ENCODE peak calls at places on chromosome 14, in nine cellular contexts. W, U, Y, E, O, P, D, V and X are unnamed samples.

GRCh38 chr14:99807413-99808132 is 14.4 kb downstream of the EML1 start:
- DNase-seq in P (peak), V (no peak), O (no peak), Y (no peak), E (peak), D (no peak), W (peak), U (peak), X (peak)

GRCh38 chr14:61334197-61334701 is 12.9 kb downstream of the PRKCH start:
- DNase-seq in Y (no peak), O (no peak), E (peak), V (no peak), P (no peak), D (no peak), W (no peak), U (no peak), X (peak)

GRCh38 chr14:24513009-24513408 is 4.9 kb upstream of the CMA1 start:
- DNase-seq in P (no peak), O (no peak), W (no peak), V (no peak), Y (no peak), U (no peak), E (peak), D (no peak), X (peak)

GRCh38 chr14:33916663-33917565 is 34.0 kb downstream of the EGLN3 start:
- DNase-seq in Y (no peak), U (peak), W (no peak), P (peak), V (no peak), D (no peak), O (no peak), E (no peak), X (no peak)

GRCh38 chr14:85317491-85318021 is 212.4 kb upstream of the FLRT2 start:
- DNase-seq in E (no peak), P (no peak), O (no peak), W (peak), Y (no peak), V (no peak), U (peak), D (no peak), X (no peak)

GRCh38 chr14:93132472-93133065 is 16.8 kb upstream of the ITPK1 start:
- DNase-seq in D (no peak), U (peak), P (peak), Y (peak), E (peak), V (no peak), W (peak), O (no peak), X (peak)

GRCh38 chr14:73723799-73724621 is 9.8 kb upstream of the PNMA1 start:
- DNase-seq in V (peak), Y (peak), P (peak), W (peak), O (peak), U (peak), E (peak), D (peak), X (peak)

GRCh38 chr14:92058006-92058917 is 18.4 kb upstream of the TRIP11 start:
- DNase-seq in E (no peak), Y (no peak), V (no peak), U (no peak), D (no peak), W (no peak), P (no peak), O (no peak), X (no peak)

GRCh38 chr14:56374421-56374820 is 205.2 kb upstream of the TMEM260 start:
- DNase-seq in W (no peak), E (no peak), U (no peak), O (no peak), V (no peak), P (no peak), D (no peak), Y (no peak), X (no peak)

GRCh38 chr14:40240456-40240855 is 808.2 kb upstream of the FBXO33 start:
- DNase-seq in U (peak), D (no peak), Y (no peak), E (no peak), V (no peak), W (no peak), P (no peak), O (no peak), X (no peak)

GRCh38 chr14:101350710-101351109 is 210.6 kb upstream of the DIO3 start:
- DNase-seq in U (no peak), W (no peak), D (no peak), E (no peak), O (no peak), P (no peak), V (no peak), Y (no peak), X (peak)

GRCh38 chr14:50530358-50530757 is 2.0 kb downstream of the MAP4K5 start:
- DNase-seq in V (no peak), O (no peak), E (no peak), U (peak), W (peak), Y (no peak), D (no peak), P (no peak), X (no peak)

GRCh38 chr14:59311723-59312122 is 123.3 kb downstream of the DAAM1 start:
- DNase-seq in P (no peak), W (no peak), O (no peak), U (no peak), Y (no peak), D (no peak), E (no peak), V (no peak), X (no peak)

GRCh38 chr14:59317346-59317745 is 128.9 kb downstream of the DAAM1 start:
- DNase-seq in P (no peak), W (no peak), V (no peak), O (no peak), U (no peak), D (no peak), Y (no peak), E (no peak), X (no peak)

GRCh38 chr14:59314953-59315599 is 126.6 kb downstream of the DAAM1 start:
- DNase-seq in W (no peak), P (no peak), V (no peak), E (no peak), U (no peak), Y (no peak), D (no peak), O (no peak), X (no peak)

GRCh38 chr14:59313063-59314018 is 124.9 kb downstream of the DAAM1 start:
- DNase-seq in W (no peak), E (no peak), O (no peak), Y (no peak), D (no peak), U (no peak), P (no peak), V (no peak), X (no peak)

DNA sequence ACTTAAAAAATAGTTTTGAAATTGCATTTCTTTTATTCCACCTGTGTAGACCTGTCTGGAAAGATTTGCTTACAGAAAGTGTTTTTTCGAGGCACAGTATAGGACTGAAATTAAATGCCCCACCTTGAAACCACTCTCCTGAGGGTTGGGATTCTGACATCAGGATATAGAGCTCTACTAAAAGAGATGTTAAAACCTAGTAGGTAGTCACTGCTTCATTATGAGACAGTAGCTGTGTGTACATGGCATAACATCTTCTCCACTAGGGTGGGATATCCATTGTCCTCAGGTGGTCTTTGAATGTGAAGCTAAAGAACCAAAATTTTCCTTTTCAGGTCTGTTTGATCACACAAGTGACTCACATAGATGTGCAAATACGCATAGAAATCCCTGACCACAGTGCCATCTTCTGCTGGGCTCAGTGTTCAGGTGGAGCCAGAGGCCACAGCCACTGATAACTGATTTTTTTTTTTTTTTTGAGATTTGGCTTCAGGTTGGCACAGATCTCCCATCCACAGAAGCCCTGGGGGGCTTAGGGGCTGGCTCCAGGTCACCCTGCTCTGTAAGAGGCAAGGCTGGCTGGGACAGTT is 125.6 kb downstream of the DAAM1 start:
- DNase-seq in P (peak), Y (no peak), U (peak), D (no peak), E (no peak), O (no peak), V (no peak), W (no peak), X (no peak)
- TF ChIP-seq CTCF in P (peak), Y (no peak), U (peak), D (no peak), E (no peak), O (no peak), V (no peak), W (no peak), X (no peak)

GRCh38 chr14:37340353-37340752 is 142.6 kb downstream of the MIPOL1 start:
- DNase-seq in D (no peak), O (no peak), W (no peak), V (no peak), Y (no peak), U (peak), E (no peak), P (peak), X (peak)
- TF ChIP-seq CTCF in D (no peak), O (no peak), W (no peak), V (no peak), Y (peak), U (peak), E (peak), P (no peak), X (peak)

DNA sequence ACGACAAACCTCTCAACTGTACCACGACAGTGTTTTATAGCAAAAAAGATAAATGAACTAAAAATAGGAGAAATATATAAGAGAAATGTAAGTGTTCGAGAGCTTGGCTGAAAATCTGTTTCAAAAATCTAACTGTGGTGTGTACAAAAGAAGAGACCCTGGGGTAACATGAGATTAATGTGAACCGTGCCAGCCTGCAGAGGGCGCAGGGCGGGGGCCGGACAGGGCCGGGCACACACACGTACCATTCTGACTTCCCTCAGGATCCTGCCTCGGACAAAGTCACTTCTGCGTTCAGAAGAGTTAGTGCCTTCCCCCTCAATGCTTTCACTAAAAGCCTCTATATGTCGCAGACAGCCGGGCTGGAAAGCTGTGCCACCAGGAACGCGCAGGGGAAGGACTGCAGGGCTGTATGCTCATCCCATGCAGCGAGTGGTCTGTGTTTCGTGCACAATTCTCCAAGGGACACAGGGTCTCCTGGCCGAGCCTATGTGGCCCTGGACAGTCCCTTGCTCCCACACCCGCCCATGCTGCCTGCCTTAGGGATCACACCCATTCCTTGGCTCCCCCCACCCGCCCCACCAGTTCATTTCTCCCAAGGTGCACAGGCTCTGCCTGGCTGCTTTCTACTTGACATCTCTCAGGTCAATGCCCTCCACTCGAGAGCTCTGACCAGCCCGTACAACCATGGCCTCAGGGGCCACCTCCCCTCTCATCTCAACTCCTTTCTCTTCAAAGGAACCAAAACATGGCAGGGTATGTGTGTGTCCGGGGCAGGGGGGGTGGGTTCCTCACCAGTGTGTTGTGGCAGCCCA is 8.5 kb downstream of the CDCA4 start:
- DNase-seq in P (peak), O (no peak), Y (peak), V (peak), D (no peak), W (no peak), E (no peak), U (no peak), X (no peak)
- TF ChIP-seq CTCF in P (peak), O (no peak), Y (peak), V (peak), D (peak), W (peak), E (peak), U (peak), X (no peak)

GRCh38 chr14:70339039-70339438 is 20.4 kb downstream of the COX16 start:
- DNase-seq in E (no peak), U (no peak), Y (no peak), W (no peak), V (no peak), O (no peak), P (no peak), D (no peak), X (no peak)
- TF ChIP-seq CTCF in E (no peak), U (peak), Y (no peak), W (no peak), V (no peak), O (no peak), P (no peak), D (no peak), X (no peak)

GRCh38 chr14:63487724-63488123 is 55.5 kb downstream of the PPP2R5E start:
- DNase-seq in E (no peak), D (no peak), V (no peak), W (no peak), O (no peak), Y (no peak), P (no peak), U (no peak), X (no peak)

GRCh38 chr14:63492391-63492790 is 50.8 kb downstream of the PPP2R5E start:
- DNase-seq in W (peak), P (peak), V (no peak), E (no peak), Y (no peak), O (no peak), D (no peak), U (peak), X (no peak)

GRCh38 chr14:63496837-63497400 is 46.3 kb downstream of the PPP2R5E start:
- DNase-seq in W (no peak), P (no peak), E (no peak), V (no peak), D (no peak), Y (no peak), U (no peak), O (no peak), X (no peak)

DNA sequence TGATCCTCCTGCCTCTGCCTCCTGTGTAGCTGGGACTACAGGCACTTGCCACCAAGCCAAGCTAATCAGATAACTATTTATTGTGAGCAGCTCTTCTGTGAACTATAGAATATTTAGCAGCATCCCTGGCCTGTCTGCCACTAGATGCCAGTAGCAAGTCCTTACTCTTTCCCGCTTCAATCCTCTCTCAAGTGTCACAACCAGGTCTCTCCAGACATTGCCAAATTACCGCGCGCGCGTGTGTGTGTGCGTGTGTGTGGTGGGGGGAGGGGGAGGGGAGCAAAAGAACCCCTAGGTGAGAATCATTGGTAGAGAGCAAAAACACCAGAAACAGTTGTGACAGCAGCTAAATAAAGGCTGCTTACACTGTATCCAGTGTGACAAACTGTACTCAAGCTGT is 49.9 kb downstream of the PPP2R5E start:
- DNase-seq in V (no peak), P (peak), O (no peak), E (peak), W (peak), Y (peak), U (peak), D (no peak), X (peak)
- TF ChIP-seq CTCF in V (no peak), P (peak), O (no peak), E (peak), W (peak), Y (peak), U (peak), D (no peak), X (peak)